ENCODE peak calls at places on chromosomes 11 and 22, in nine cellular contexts. U is heart left ventricle, E is fibroblast of the aortic adventitia, Z is AG09319, Y is GM12864, B is AG04450, A is Peyer's patch, X is AG04449, Q is pancreas. K is an unnamed sample.

GRCh38 chr11:67262731-67263675 is 3.3 kb upstream of the GRK2 start:
- DNase-seq in U (peak), E (peak), Z (peak), Y (no peak), B (no peak), A (peak), X (no peak), Q (peak), K (peak)

GRCh38 chr11:97607301-97608000 is 1217.6 kb downstream of the JRKL start:
- DNase-seq in U (no peak), E (peak), Z (no peak), Y (no peak), B (no peak), A (no peak), X (no peak), Q (no peak), K (no peak)

GRCh38 chr22:28299329-28299728 is 380.3 kb upstream of the PITPNB start:
- DNase-seq in U (no peak), E (no peak), Z (no peak), Y (no peak), B (no peak), A (no peak), X (no peak), Q (no peak), K (no peak)

GRCh38 chr22:43176090-43176489 is 10.8 kb downstream of the TTLL12 start:
- DNase-seq in U (no peak), E (no peak), Z (no peak), Y (no peak), B (no peak), A (no peak), X (no peak), Q (no peak), K (no peak)

GRCh38 chr22:47865626-47866025 is 1103.2 kb downstream of the TBC1D22A start:
- DNase-seq in U (no peak), E (no peak), Z (no peak), Y (no peak), B (no peak), A (no peak), X (no peak), Q (no peak), K (no peak)

GRCh38 chr11:113991718-113992458 is 17.0 kb downstream of the HTR3A start:
- DNase-seq in U (no peak), E (no peak), Z (no peak), Y (no peak), B (no peak), A (no peak), X (no peak), Q (no peak), K (no peak)

GRCh38 chr11:280762-281485 is 2.7 kb downstream of the NLRP6 start:
- DNase-seq in U (no peak), E (no peak), Z (no peak), Y (no peak), B (no peak), A (peak), X (no peak), Q (peak), K (no peak)

GRCh38 chr11:1827095-1827797 is 7.5 kb upstream of the SYT8 start:
- DNase-seq in U (peak), E (peak), Z (no peak), Y (no peak), B (no peak), A (peak), X (peak), Q (peak), K (no peak)

GRCh38 chr11:83721286-83721685 is 435.1 kb upstream of the CCDC90B start:
- DNase-seq in U (no peak), E (no peak), Z (no peak), Y (no peak), B (no peak), A (no peak), X (no peak), Q (no peak), K (no peak)

GRCh38 chr11:63914896-63915681 is 1.9 kb downstream of the RCOR2 start:
- DNase-seq in U (no peak), E (no peak), Z (no peak), Y (no peak), B (no peak), A (no peak), X (no peak), Q (no peak), K (no peak)

GRCh38 chr11:125941606-125942275 is 4.1 kb upstream of the VSIG10L2 start:
- DNase-seq in U (peak), E (peak), Z (no peak), Y (no peak), B (no peak), A (peak), X (no peak), Q (peak), K (no peak)

GRCh38 chr22:27386186-27386585 is 415.4 kb downstream of the MN1 start:
- DNase-seq in U (no peak), E (no peak), Z (no peak), Y (no peak), B (no peak), A (no peak), X (no peak), Q (no peak), K (no peak)

GRCh38 chr11:77559686-77560425 is 29.9 kb upstream of the AQP11 start:
- DNase-seq in U (no peak), E (peak), Z (peak), Y (no peak), B (peak), A (no peak), X (peak), Q (no peak), K (no peak)

GRCh38 chr11:130313383-130314183 is 1.1 kb downstream of the ZBTB44 start:
- DNase-seq in U (no peak), E (peak), Z (no peak), Y (no peak), B (no peak), A (no peak), X (no peak), Q (no peak), K (no peak)

GRCh38 chr11:128482512-128483191 is 104.7 kb downstream of the ETS1 start:
- DNase-seq in U (peak), E (peak), Z (peak), Y (no peak), B (no peak), A (no peak), X (no peak), Q (peak), K (no peak)

GRCh38 chr22:27461470-27461869 is 340.1 kb downstream of the MN1 start:
- DNase-seq in U (no peak), E (peak), Z (peak), Y (no peak), B (peak), A (no peak), X (peak), Q (no peak), K (no peak)

GRCh38 chr11:119910056-119910455 is 181.1 kb upstream of the NECTIN1 start:
- DNase-seq in U (no peak), E (no peak), Z (no peak), Y (no peak), B (no peak), A (peak), X (no peak), Q (no peak), K (no peak)

GRCh38 chr22:36590441-36591056 is 61.6 kb upstream of the EIF3D start:
- DNase-seq in U (no peak), E (no peak), Z (no peak), Y (no peak), B (no peak), A (no peak), X (no peak), Q (no peak), K (no peak)

GRCh38 chr22:23282089-23282501 is 101.8 kb downstream of the BCR start:
- DNase-seq in U (peak), E (peak), Z (no peak), Y (no peak), B (peak), A (peak), X (no peak), Q (peak), K (no peak)

GRCh38 chr22:19974935-19975706 is 33.5 kb upstream of the TXNRD2 start:
- DNase-seq in U (no peak), E (no peak), Z (no peak), Y (no peak), B (no peak), A (no peak), X (no peak), Q (no peak), K (no peak)

GRCh38 chr11:92154611-92155010 is 70.0 kb upstream of the FAT3 start:
- DNase-seq in U (no peak), E (no peak), Z (no peak), Y (no peak), B (no peak), A (no peak), X (no peak), Q (no peak), K (no peak)

GRCh38 chr22:17974703-17975372 is 49.5 kb downstream of the MICAL3 start:
- DNase-seq in U (no peak), E (peak), Z (no peak), Y (peak), B (no peak), A (no peak), X (no peak), Q (no peak), K (no peak)

GRCh38 chr11:10735532-10736465 is 15.2 kb upstream of the CTR9 start:
- DNase-seq in U (peak), E (peak), Z (peak), Y (peak), B (peak), A (peak), X (peak), Q (peak), K (peak)

GRCh38 chr11:1122356-1123002 is 35.3 kb upstream of the MUC5AC start:
- DNase-seq in U (no peak), E (no peak), Z (no peak), Y (no peak), B (no peak), A (no peak), X (no peak), Q (no peak), K (peak)

GRCh38 chr11:12172493-12173013 is 62.2 kb downstream of the MICAL2 start:
- DNase-seq in U (no peak), E (no peak), Z (no peak), Y (no peak), B (no peak), A (no peak), X (no peak), Q (no peak), K (no peak)

DNA sequence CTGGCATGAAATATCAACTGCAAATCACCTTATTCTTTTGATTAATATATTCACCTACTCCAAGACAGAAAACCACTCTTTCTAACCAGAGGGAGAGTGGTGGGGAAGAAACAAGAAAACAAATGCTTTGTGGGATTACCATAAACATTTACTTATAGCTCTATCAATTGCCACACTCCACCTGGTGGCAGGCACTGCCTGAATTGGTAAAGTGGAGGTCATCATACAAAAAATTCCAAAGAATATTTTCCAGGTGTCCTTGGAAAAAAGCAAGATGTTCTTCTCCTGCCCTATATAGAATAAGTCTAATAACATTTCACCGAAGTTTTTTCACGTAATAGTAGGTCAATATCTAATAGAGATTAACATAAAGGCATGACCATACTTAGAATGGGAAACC is 45.3 kb downstream of the PHF21A start:
- DNase-seq in U (no peak), E (no peak), Z (no peak), Y (no peak), B (no peak), A (no peak), X (no peak), Q (no peak), K (no peak)
- TF ChIP-seq CTCF in U (no peak), E (peak), Z (peak), Y (no peak), B (peak), A (no peak), X (no peak), Q (no peak), K (no peak)

GRCh38 chr22:35024364-35024692 is 41.6 kb upstream of the ISX start:
- DNase-seq in U (no peak), E (no peak), Z (no peak), Y (no peak), B (no peak), A (no peak), X (no peak), Q (no peak), K (no peak)
- TF ChIP-seq CTCF in U (no peak), E (no peak), Z (no peak), Y (no peak), B (no peak), A (no peak), X (no peak), Q (no peak), K (no peak)

GRCh38 chr11:25733777-25734176 is 598.2 kb upstream of the ANO3 start:
- DNase-seq in U (no peak), E (peak), Z (no peak), Y (no peak), B (no peak), A (no peak), X (no peak), Q (no peak), K (no peak)
- TF ChIP-seq CTCF in U (peak), E (peak), Z (peak), Y (no peak), B (peak), A (no peak), X (no peak), Q (no peak), K (no peak)

DNA sequence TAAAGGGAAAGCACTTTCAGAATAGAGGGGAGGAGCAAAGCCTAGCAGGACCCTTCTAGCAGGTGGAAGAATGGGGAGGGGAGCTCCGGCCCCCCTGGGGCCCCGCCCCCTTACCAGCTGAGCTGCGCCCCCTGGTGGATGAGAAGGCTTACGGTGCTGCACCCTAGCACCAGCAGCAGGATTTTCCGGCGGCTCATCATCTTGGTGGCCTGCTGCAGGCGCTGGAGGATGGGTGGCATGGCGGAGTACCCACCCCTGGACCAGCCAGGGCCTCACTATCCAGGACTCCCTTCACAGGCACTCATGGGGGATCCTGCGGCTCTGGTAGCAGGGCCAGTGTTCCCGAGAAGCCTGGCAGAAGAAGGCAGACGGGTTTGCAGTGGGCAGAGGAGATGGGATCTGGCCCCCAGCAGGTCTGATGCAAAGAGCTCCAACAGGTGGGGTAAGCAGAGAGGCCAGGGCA is 3.8 kb downstream of the GAL3ST3 start:
- DNase-seq in U (peak), E (peak), Z (peak), Y (peak), B (no peak), A (peak), X (no peak), Q (peak), K (peak)
- TF ChIP-seq CTCF in U (peak), E (peak), Z (peak), Y (peak), B (peak), A (peak), X (peak), Q (peak), K (peak)

K was measured in activated B cell treated with CpG ODN at 0.5 μM for 24 hours.